ENCODE peak calls at places on chromosomes 11 and 22, in eight cellular contexts. C, U, E, X, F, B, H and W are unnamed samples.

GRCh38 chr22:39388261-39389011 is 11.1 kb upstream of the TAB1 start:
- DNase-seq in H (peak; percentile 78), U (peak; percentile 85), C (peak; percentile 56), E (peak; percentile 83), X (peak; percentile 92), F (peak; percentile 80), B (peak; percentile 80), W (peak; percentile 91)

GRCh38 chr11:14417975-14418374 is 59.0 kb upstream of the RRAS2 start:
- DNase-seq in U (no peak), C (no peak), B (no peak), F (no peak), E (no peak), X (peak; percentile 34), H (peak; percentile 46), W (no peak)

GRCh38 chr11:14529933-14530332 is 9.7 kb upstream of the PSMA1 start:
- DNase-seq in X (no peak), E (no peak), F (no peak), H (no peak), U (no peak), C (no peak), B (no peak), W (no peak)

GRCh38 chr11:69067200-69067599 is 18.5 kb downstream of the TPCN2 start:
- DNase-seq in U (no peak), E (no peak), F (no peak), C (no peak), H (no peak), B (no peak), X (no peak), W (no peak)

GRCh38 chr11:105046898-105047579 is 1.9 kb upstream of the CARD16 start:
- DNase-seq in U (no peak), H (peak; percentile 100), B (no peak), E (peak; percentile 30), C (no peak), F (no peak), X (peak; percentile 87), W (no peak)

GRCh38 chr11:105137286-105137685 is 2.3 kb downstream of the CARD18 start:
- DNase-seq in H (peak; percentile 43), X (peak; percentile 62), B (no peak), F (no peak), E (no peak), U (no peak), C (no peak), W (no peak)

GRCh38 chr11:60710482-60710881 is 11.1 kb downstream of the MS4A8 start:
- DNase-seq in H (no peak), U (no peak), C (no peak), E (no peak), B (no peak), F (no peak), X (no peak), W (no peak)

GRCh38 chr11:36594316-36594989 is at the start of gene IFTAP:
- DNase-seq in B (no peak), E (peak; percentile 58), U (peak; percentile 59), H (peak; percentile 92), C (peak; percentile 88), X (peak; percentile 94), F (peak; percentile 61), W (peak; percentile 63)

GRCh38 chr11:232783-233565 is 3.2 kb downstream of the SIRT3 start:
- DNase-seq in U (no peak), B (no peak), C (no peak), H (no peak), X (no peak), E (no peak), F (no peak), W (no peak)

GRCh38 chr22:45029501-45029900 is 19.7 kb upstream of the PHF21B start:
- DNase-seq in B (no peak), U (no peak), C (no peak), E (no peak), F (no peak), X (no peak), H (no peak), W (no peak)

GRCh38 chr11:99368579-99368978 is 347.8 kb downstream of the CNTN5 start:
- DNase-seq in X (peak; percentile 67), C (no peak), H (no peak), U (no peak), F (no peak), E (no peak), B (no peak), W (no peak)

GRCh38 chr11:122791836-122792235 is 46.5 kb upstream of the CRTAM start:
- DNase-seq in H (peak; percentile 78), E (no peak), X (peak; percentile 57), U (no peak), F (no peak), C (no peak), B (no peak), W (no peak)

GRCh38 chr22:46575915-46576555 is 38.6 kb upstream of the CELSR1 start:
- DNase-seq in B (no peak), U (peak; percentile 75), H (no peak), E (peak; percentile 42), X (no peak), F (peak; percentile 46), C (no peak), W (peak; percentile 47)

GRCh38 chr22:32723632-32724031 is 77.9 kb upstream of the TIMP3 start:
- DNase-seq in C (no peak), X (peak; percentile 95), F (peak; percentile 31), H (peak; percentile 96), E (peak; percentile 69), B (peak; percentile 63), U (peak; percentile 85), W (peak; percentile 69)

GRCh38 chr11:2481253-2481652 is 36.4 kb downstream of the KCNQ1 start:
- DNase-seq in F (no peak), H (no peak), B (no peak), E (no peak), X (no peak), U (no peak), C (no peak), W (no peak)

GRCh38 chr11:26993965-26994446 is at the start of gene FIBIN:
- DNase-seq in U (peak; percentile 46), X (peak; percentile 84), C (no peak), F (peak; percentile 15), E (no peak), H (peak; percentile 70), B (no peak), W (peak; percentile 20)

DNA sequence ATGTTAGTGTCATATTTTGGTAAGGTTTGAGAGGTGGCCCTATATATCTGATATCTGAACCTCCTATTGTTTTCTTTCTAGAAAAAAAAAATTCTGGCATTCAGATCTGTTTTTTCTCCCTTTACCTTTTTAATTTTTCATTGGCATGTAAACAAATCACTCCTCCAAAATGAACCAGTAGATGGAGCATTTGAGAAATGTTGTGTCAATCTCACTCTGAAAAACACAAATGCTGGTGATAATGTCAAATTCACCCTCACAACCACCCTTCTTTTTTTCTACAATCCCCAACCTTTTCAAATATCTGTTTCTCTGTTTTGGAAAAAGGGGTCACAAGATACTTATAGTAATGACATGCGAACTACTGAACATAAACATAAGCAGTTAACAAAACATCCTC is 9.1 kb downstream of the GUCY1A2 start:
- DNase-seq in C (no peak), X (no peak), H (no peak), U (no peak), E (no peak), F (no peak), B (no peak), W (no peak)
- TF ChIP-seq CTCF in C (peak; percentile 23), X (no peak), H (no peak), U (no peak), E (no peak), F (no peak), B (no peak), W (no peak)

GRCh38 chr11:44565008-44565745 is at the start of gene CD82:
- DNase-seq in X (peak; percentile 99), E (peak; percentile 100), U (peak; percentile 100), H (peak; percentile 97), C (peak; percentile 92), F (peak; percentile 100), B (peak; percentile 94), W (peak; percentile 100)

GRCh38 chr11:44563716-44564115 is 1.7 kb upstream of the CD82 start:
- DNase-seq in F (no peak), X (no peak), C (no peak), U (no peak), E (no peak), B (no peak), H (peak; percentile 81), W (no peak)

GRCh38 chr11:44564653-44565007 is 833 bp upstream of the CD82 start:
- DNase-seq in H (peak; percentile 84), C (no peak), B (no peak), E (peak; percentile 81), X (peak; percentile 90), F (peak; percentile 92), U (peak; percentile 88), W (peak; percentile 93)

GRCh38 chr11:44562836-44563460 is 2.5 kb upstream of the CD82 start:
- DNase-seq in F (no peak), E (no peak), U (no peak), X (no peak), B (no peak), C (no peak), H (no peak), W (no peak)

DNA sequence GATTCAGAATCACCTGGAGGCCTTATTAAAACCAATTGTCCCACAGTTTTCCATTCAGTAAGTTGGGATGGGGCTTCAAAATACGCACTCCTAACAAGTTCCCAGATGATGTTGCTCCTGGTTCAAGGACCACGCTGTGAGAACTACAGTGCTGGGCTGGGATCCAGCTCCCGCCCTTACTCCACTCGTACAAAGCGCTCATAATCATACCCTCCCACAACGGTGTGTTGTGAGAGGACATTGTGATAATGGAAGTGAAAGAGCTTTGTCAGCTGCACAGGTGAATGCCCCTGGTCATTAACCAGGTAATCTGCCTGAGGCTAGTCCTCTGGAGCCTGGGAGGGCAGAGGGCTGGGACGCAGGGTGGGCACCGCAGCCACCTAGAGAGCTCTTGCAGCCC is 1.3 kb upstream of the CD82 start:
- DNase-seq in H (peak; percentile 28), E (peak; percentile 50), U (no peak), F (peak; percentile 54), X (no peak), B (no peak), C (no peak), W (no peak)
- H3K4me3 ChIP-seq in H (no peak overlapping the region), E (no peak overlapping the region), U (peak overlapping the region; percentile 79), F (no peak overlapping the region), X (no peak overlapping the region), B (no peak overlapping the region), C (no peak overlapping the region), W (peak overlapping the region; percentile 55)

DNA sequence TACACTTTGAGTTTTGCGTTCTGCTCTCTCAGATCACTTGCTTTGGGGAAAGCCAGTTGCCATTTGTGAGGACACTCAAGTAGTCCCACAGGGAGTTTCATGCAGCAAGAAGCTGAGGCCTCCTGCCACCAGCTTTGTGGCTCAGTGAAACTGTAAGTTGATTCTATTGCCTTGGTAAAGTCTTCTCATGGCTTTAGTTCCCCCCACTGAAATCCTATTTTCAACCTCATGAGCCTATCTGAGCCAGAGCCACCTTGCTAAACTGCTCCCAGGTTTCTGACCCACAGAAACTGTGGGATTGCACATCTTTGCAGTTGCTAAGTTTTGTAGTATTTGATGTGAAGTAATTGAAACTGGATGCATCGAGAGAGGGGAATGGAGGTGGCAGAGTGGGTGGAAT is 85.4 kb upstream of the TOP3B start:
- DNase-seq in U (no peak), C (no peak), F (no peak), X (no peak), E (no peak), B (no peak), H (no peak), W (no peak)
- H3K27me3 ChIP-seq in U (no peaks in the 10 kb centered on the region), C (peaks cover 2% of the 10 kb centered on the region), F (no peaks in the 10 kb centered on the region), X (peaks cover 92% of the 10 kb centered on the region), E (no peaks in the 10 kb centered on the region), B (no peaks in the 10 kb centered on the region), H (peaks cover 32% of the 10 kb centered on the region), W (no peaks in the 10 kb centered on the region)

GRCh38 chr11:118910309-118911112 is 15.2 kb downstream of the BCL9L start:
- DNase-seq in B (no peak), U (peak; percentile 87), X (peak; percentile 95), H (peak; percentile 92), E (peak; percentile 64), F (peak; percentile 80), C (no peak), W (peak; percentile 80)
- TF ChIP-seq CTCF in B (no peak), U (no peak), X (no peak), H (no peak), E (no peak), F (no peak), C (no peak), W (no peak)